ENCODE peak calls at places on chromosomes 6 and 20, in nine cellular contexts. One of them, this sample, is unnamed.

GRCh38 chr6:149636116-149636515 is 12.4 kb downstream of the KATNA1 start:
- DNase-seq in spleen: no peak
- DNase-seq in stomach: no peak
- DNase-seq in heart left ventricle: no peak
- DNase-seq in upper lobe of left lung: no peak
- DNase-seq in transverse colon: no peak
- DNase-seq in body of pancreas: no peak
- DNase-seq in H1: no peak
- DNase-seq in IMR-90: peak; percentile 63
- DNase-seq in this sample: no peak

GRCh38 chr6:117495873-117496272 is 13.4 kb downstream of the DCBLD1 start:
- DNase-seq in H1: no peak
- DNase-seq in heart left ventricle: no peak
- DNase-seq in IMR-90: peak; percentile 52
- DNase-seq in spleen: no peak
- DNase-seq in transverse colon: no peak
- DNase-seq in stomach: no peak
- DNase-seq in upper lobe of left lung: no peak
- DNase-seq in body of pancreas: no peak
- DNase-seq in this sample: no peak

GRCh38 chr20:56247954-56248782 is at the start of gene MC3R:
- DNase-seq in spleen: no peak
- DNase-seq in body of pancreas: peak; percentile 58
- DNase-seq in upper lobe of left lung: peak; percentile 29
- DNase-seq in H1: peak; percentile 27
- DNase-seq in IMR-90: peak; percentile 30
- DNase-seq in heart left ventricle: peak; percentile 32
- DNase-seq in stomach: peak; percentile 66
- DNase-seq in transverse colon: peak; percentile 38
- DNase-seq in this sample: peak; percentile 34

GRCh38 chr6:170178561-170179477 is 112.1 kb downstream of the DLL1 start:
- DNase-seq in heart left ventricle: no peak
- DNase-seq in body of pancreas: peak; percentile 93
- DNase-seq in H1: no peak
- DNase-seq in transverse colon: peak; percentile 51
- DNase-seq in stomach: peak; percentile 93
- DNase-seq in upper lobe of left lung: peak; percentile 24
- DNase-seq in IMR-90: peak; percentile 21
- DNase-seq in spleen: peak; percentile 74
- DNase-seq in this sample: no peak

GRCh38 chr6:170073846-170074245 is 217.0 kb downstream of the DLL1 start:
- DNase-seq in heart left ventricle: no peak
- DNase-seq in body of pancreas: peak; percentile 3
- DNase-seq in transverse colon: peak; percentile 2
- DNase-seq in stomach: no peak
- DNase-seq in upper lobe of left lung: no peak
- DNase-seq in H1: no peak
- DNase-seq in IMR-90: no peak
- DNase-seq in spleen: peak; percentile 62
- DNase-seq in this sample: no peak

GRCh38 chr6:148709577-148709976 is 37.3 kb upstream of the UST start:
- DNase-seq in body of pancreas: no peak
- DNase-seq in transverse colon: no peak
- DNase-seq in upper lobe of left lung: no peak
- DNase-seq in IMR-90: peak; percentile 63
- DNase-seq in heart left ventricle: no peak
- DNase-seq in H1: no peak
- DNase-seq in stomach: no peak
- DNase-seq in spleen: no peak
- DNase-seq in this sample: no peak

GRCh38 chr20:55882922-55883321 is 122.4 kb downstream of the CBLN4 start:
- DNase-seq in stomach: no peak
- DNase-seq in heart left ventricle: no peak
- DNase-seq in IMR-90: no peak
- DNase-seq in body of pancreas: no peak
- DNase-seq in H1: no peak
- DNase-seq in transverse colon: peak; percentile 39
- DNase-seq in spleen: no peak
- DNase-seq in upper lobe of left lung: no peak
- DNase-seq in this sample: no peak

GRCh38 chr6:11989376-11989775 is 22.7 kb upstream of the HIVEP1 start:
- DNase-seq in transverse colon: no peak
- DNase-seq in H1: no peak
- DNase-seq in heart left ventricle: no peak
- DNase-seq in upper lobe of left lung: no peak
- DNase-seq in spleen: no peak
- DNase-seq in stomach: no peak
- DNase-seq in IMR-90: no peak
- DNase-seq in body of pancreas: no peak
- DNase-seq in this sample: no peak

GRCh38 chr20:45621593-45621992 is 7.9 kb upstream of the WFDC10A start:
- DNase-seq in IMR-90: no peak
- DNase-seq in body of pancreas: no peak
- DNase-seq in upper lobe of left lung: no peak
- DNase-seq in H1: no peak
- DNase-seq in transverse colon: peak; percentile 36
- DNase-seq in spleen: no peak
- DNase-seq in stomach: no peak
- DNase-seq in heart left ventricle: no peak
- DNase-seq in this sample: no peak

GRCh38 chr20:28562510-28562898 is 2695.0 kb upstream of the DEFB115 start:
- DNase-seq in transverse colon: no peak
- DNase-seq in IMR-90: peak; percentile 89
- DNase-seq in stomach: no peak
- DNase-seq in H1: no peak
- DNase-seq in body of pancreas: no peak
- DNase-seq in heart left ventricle: no peak
- DNase-seq in upper lobe of left lung: no peak
- DNase-seq in spleen: no peak
- DNase-seq in this sample: no peak

GRCh38 chr6:134267917-134268361 is 50.0 kb downstream of the SGK1 start:
- DNase-seq in H1: peak; percentile 31
- DNase-seq in upper lobe of left lung: no peak
- DNase-seq in transverse colon: peak; percentile 39
- DNase-seq in heart left ventricle: peak; percentile 50
- DNase-seq in IMR-90: no peak
- DNase-seq in stomach: no peak
- DNase-seq in body of pancreas: no peak
- DNase-seq in spleen: no peak
- DNase-seq in this sample: peak; percentile 78

GRCh38 chr6:7073810-7074525 is 33.8 kb upstream of the RREB1 start:
- DNase-seq in H1: no peak
- DNase-seq in upper lobe of left lung: peak; percentile 74
- DNase-seq in spleen: peak; percentile 93
- DNase-seq in transverse colon: peak; percentile 66
- DNase-seq in body of pancreas: no peak
- DNase-seq in stomach: peak; percentile 46
- DNase-seq in IMR-90: no peak
- DNase-seq in heart left ventricle: peak; percentile 33
- DNase-seq in this sample: no peak

GRCh38 chr6:3016473-3017280 is 17.0 kb downstream of the NQO2 start:
- DNase-seq in transverse colon: no peak
- DNase-seq in heart left ventricle: no peak
- DNase-seq in IMR-90: no peak
- DNase-seq in upper lobe of left lung: no peak
- DNase-seq in spleen: no peak
- DNase-seq in body of pancreas: no peak
- DNase-seq in stomach: no peak
- DNase-seq in H1: no peak
- DNase-seq in this sample: no peak

GRCh38 chr6:3015144-3015543 is 15.4 kb downstream of the NQO2 start:
- DNase-seq in spleen: no peak
- DNase-seq in H1: no peak
- DNase-seq in upper lobe of left lung: no peak
- DNase-seq in IMR-90: no peak
- DNase-seq in body of pancreas: no peak
- DNase-seq in heart left ventricle: no peak
- DNase-seq in stomach: no peak
- DNase-seq in transverse colon: no peak
- DNase-seq in this sample: no peak

GRCh38 chr6:3019749-3020320 is 20.1 kb downstream of the NQO2 start:
- DNase-seq in stomach: no peak
- DNase-seq in IMR-90: no peak
- DNase-seq in transverse colon: no peak
- DNase-seq in H1: no peak
- DNase-seq in body of pancreas: no peak
- DNase-seq in spleen: no peak
- DNase-seq in heart left ventricle: no peak
- DNase-seq in upper lobe of left lung: no peak
- DNase-seq in this sample: no peak

GRCh38 chr6:3019065-3019464 is 19.4 kb downstream of the NQO2 start:
- DNase-seq in spleen: no peak
- DNase-seq in transverse colon: no peak
- DNase-seq in stomach: no peak
- DNase-seq in IMR-90: no peak
- DNase-seq in upper lobe of left lung: no peak
- DNase-seq in heart left ventricle: no peak
- DNase-seq in H1: no peak
- DNase-seq in body of pancreas: no peak
- DNase-seq in this sample: no peak

DNA sequence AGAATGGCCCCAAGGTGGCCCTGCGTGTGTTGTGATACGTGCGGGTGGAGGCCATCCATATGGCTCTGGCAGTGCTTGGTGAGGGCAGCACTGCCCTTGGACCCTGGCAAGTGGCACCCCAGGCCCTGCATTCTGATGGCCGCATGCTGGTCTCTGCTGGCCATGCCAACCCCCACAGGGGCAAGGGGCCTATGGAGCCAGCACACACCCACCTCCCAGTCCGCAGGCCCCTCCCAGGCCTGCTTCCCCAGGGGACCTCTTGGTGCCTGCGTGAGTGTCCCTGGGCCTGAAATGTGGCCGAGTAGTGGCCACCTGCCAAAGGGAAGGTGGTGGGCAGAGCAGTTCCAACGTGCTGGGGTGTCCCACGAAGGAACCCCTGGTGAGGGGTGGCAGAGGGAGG is 17.6 kb downstream of the NQO2 start:
- DNase-seq in IMR-90: no peak
- DNase-seq in upper lobe of left lung: no peak
- DNase-seq in spleen: no peak
- DNase-seq in heart left ventricle: no peak
- DNase-seq in transverse colon: no peak
- DNase-seq in H1: no peak
- DNase-seq in stomach: no peak
- DNase-seq in body of pancreas: no peak
- DNase-seq in this sample: no peak
- TF ChIP-seq POLR2A in IMR-90: no peak
- TF ChIP-seq POLR2A in upper lobe of left lung: no peak
- TF ChIP-seq POLR2A in spleen: no peak
- TF ChIP-seq POLR2A in heart left ventricle: no peak
- TF ChIP-seq POLR2A in transverse colon: no peak
- TF ChIP-seq POLR2A in H1: no peak
- TF ChIP-seq POLR2A in stomach: no peak
- TF ChIP-seq POLR2A in body of pancreas: no peak
- TF ChIP-seq POLR2A in this sample: no peak

GRCh38 chr20:53890434-53891305 is 179.7 kb downstream of the BCAS1 start:
- DNase-seq in IMR-90: no peak
- DNase-seq in H1: no peak
- DNase-seq in spleen: no peak
- DNase-seq in body of pancreas: no peak
- DNase-seq in heart left ventricle: no peak
- DNase-seq in upper lobe of left lung: no peak
- DNase-seq in stomach: no peak
- DNase-seq in transverse colon: peak; percentile 51
- DNase-seq in this sample: no peak

GRCh38 chr20:53889411-53890148 is 180.8 kb downstream of the BCAS1 start:
- DNase-seq in upper lobe of left lung: no peak
- DNase-seq in H1: no peak
- DNase-seq in spleen: no peak
- DNase-seq in stomach: no peak
- DNase-seq in heart left ventricle: no peak
- DNase-seq in IMR-90: no peak
- DNase-seq in transverse colon: no peak
- DNase-seq in body of pancreas: no peak
- DNase-seq in this sample: no peak

GRCh38 chr20:53887973-53888372 is 182.4 kb downstream of the BCAS1 start:
- DNase-seq in H1: no peak
- DNase-seq in upper lobe of left lung: no peak
- DNase-seq in IMR-90: no peak
- DNase-seq in spleen: no peak
- DNase-seq in transverse colon: no peak
- DNase-seq in body of pancreas: no peak
- DNase-seq in heart left ventricle: no peak
- DNase-seq in stomach: no peak
- DNase-seq in this sample: no peak

GRCh38 chr20:53888951-53889350 is 181.4 kb downstream of the BCAS1 start:
- DNase-seq in stomach: no peak
- DNase-seq in H1: no peak
- DNase-seq in transverse colon: no peak
- DNase-seq in body of pancreas: no peak
- DNase-seq in IMR-90: no peak
- DNase-seq in spleen: no peak
- DNase-seq in upper lobe of left lung: no peak
- DNase-seq in heart left ventricle: no peak
- DNase-seq in this sample: no peak

DNA sequence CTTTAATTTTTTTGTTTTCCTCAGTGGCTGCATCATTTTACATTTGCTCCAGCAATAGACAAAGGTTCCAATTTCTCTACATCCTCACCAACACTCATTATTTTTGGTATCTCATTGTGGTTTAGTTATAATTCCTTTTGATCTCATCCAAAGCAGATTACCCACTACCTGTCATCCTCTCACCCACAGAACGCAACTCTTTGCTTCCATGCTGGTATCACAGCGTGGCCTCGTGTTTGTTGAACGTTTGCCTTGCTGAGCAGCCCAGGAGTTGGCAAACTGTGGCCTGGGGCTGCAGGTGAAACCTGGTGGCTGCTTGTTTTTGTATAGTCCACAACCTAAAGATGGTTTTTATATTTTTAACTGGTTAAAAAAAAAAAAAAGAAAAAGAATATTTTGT is 181.9 kb downstream of the BCAS1 start:
- DNase-seq in spleen: no peak
- DNase-seq in upper lobe of left lung: no peak
- DNase-seq in transverse colon: no peak
- DNase-seq in H1: no peak
- DNase-seq in stomach: no peak
- DNase-seq in body of pancreas: no peak
- DNase-seq in heart left ventricle: no peak
- DNase-seq in IMR-90: no peak
- DNase-seq in this sample: no peak
- H3K27ac ChIP-seq in spleen: no peak overlapping the region
- H3K27ac ChIP-seq in upper lobe of left lung: no peak overlapping the region
- H3K27ac ChIP-seq in transverse colon: no peak overlapping the region
- H3K27ac ChIP-seq in H1: no peak overlapping the region
- H3K27ac ChIP-seq in stomach: no peak overlapping the region
- H3K27ac ChIP-seq in body of pancreas: no peak overlapping the region
- H3K27ac ChIP-seq in heart left ventricle: no peak overlapping the region
- H3K27ac ChIP-seq in IMR-90: no peak overlapping the region
- H3K27ac ChIP-seq in this sample: no peak overlapping the region

GRCh38 chr6:4125500-4125899 is 9.9 kb downstream of the ECI2 start:
- DNase-seq in IMR-90: peak; percentile 8
- DNase-seq in stomach: no peak
- DNase-seq in H1: no peak
- DNase-seq in body of pancreas: no peak
- DNase-seq in spleen: no peak
- DNase-seq in transverse colon: no peak
- DNase-seq in upper lobe of left lung: no peak
- DNase-seq in heart left ventricle: no peak
- DNase-seq in this sample: no peak
- TF ChIP-seq POLR2A in IMR-90: no peak
- TF ChIP-seq POLR2A in stomach: no peak
- TF ChIP-seq POLR2A in H1: no peak
- TF ChIP-seq POLR2A in body of pancreas: no peak
- TF ChIP-seq POLR2A in spleen: no peak
- TF ChIP-seq POLR2A in transverse colon: no peak
- TF ChIP-seq POLR2A in upper lobe of left lung: no peak
- TF ChIP-seq POLR2A in heart left ventricle: no peak
- TF ChIP-seq POLR2A in this sample: no peak

GRCh38 chr6:39452746-39453145 is 130.2 kb upstream of the KCNK16 start:
- DNase-seq in body of pancreas: no peak
- DNase-seq in H1: no peak
- DNase-seq in transverse colon: no peak
- DNase-seq in IMR-90: no peak
- DNase-seq in stomach: no peak
- DNase-seq in heart left ventricle: no peak
- DNase-seq in upper lobe of left lung: no peak
- DNase-seq in spleen: no peak
- DNase-seq in this sample: no peak
- H3K27ac ChIP-seq in body of pancreas: no peak overlapping the region
- H3K27ac ChIP-seq in H1: no peak overlapping the region
- H3K27ac ChIP-seq in transverse colon: no peak overlapping the region
- H3K27ac ChIP-seq in IMR-90: no peak overlapping the region
- H3K27ac ChIP-seq in stomach: no peak overlapping the region
- H3K27ac ChIP-seq in heart left ventricle: no peak overlapping the region
- H3K27ac ChIP-seq in upper lobe of left lung: no peak overlapping the region
- H3K27ac ChIP-seq in spleen: no peak overlapping the region
- H3K27ac ChIP-seq in this sample: no peak overlapping the region

This sample was measured in thyroid gland.